ENCODE peak calls at places on chromosomes 1 and 21, in four cellular contexts. One of them, this sample, is unnamed. For H3K4me1, the result is how much of the 10 kb centered on the place peaks cover.

GRCh38 chr1:234727018-234727757 is 117.2 kb upstream of the IRF2BP2 start:
- DNase-seq in lower lobe of right lung: no peak
- DNase-seq in heart left ventricle: no peak
- DNase-seq in cardiac muscle cell: no peak
- DNase-seq in this sample: no peak

GRCh38 chr1:228338521-228339051 is 68.0 kb downstream of the TRIM11 start:
- DNase-seq in heart left ventricle: peak
- DNase-seq in lower lobe of right lung: peak
- DNase-seq in cardiac muscle cell: no peak
- DNase-seq in this sample: no peak

GRCh38 chr21:35113064-35113463 is 64.0 kb upstream of the RUNX1 start:
- DNase-seq in cardiac muscle cell: no peak
- DNase-seq in lower lobe of right lung: no peak
- DNase-seq in heart left ventricle: no peak
- DNase-seq in this sample: no peak

GRCh38 chr1:180249725-180250498 is 19.8 kb downstream of the LHX4 start:
- DNase-seq in heart left ventricle: no peak
- DNase-seq in lower lobe of right lung: peak
- DNase-seq in cardiac muscle cell: no peak
- DNase-seq in this sample: no peak

GRCh38 chr1:45337630-45338320 is 2.2 kb upstream of the TOE1 start:
- DNase-seq in lower lobe of right lung: no peak
- DNase-seq in cardiac muscle cell: no peak
- DNase-seq in heart left ventricle: no peak
- DNase-seq in this sample: no peak

GRCh38 chr1:17233675-17234074 is 15.2 kb upstream of the PADI3 start:
- DNase-seq in lower lobe of right lung: peak
- DNase-seq in cardiac muscle cell: no peak
- DNase-seq in heart left ventricle: no peak
- DNase-seq in this sample: no peak

GRCh38 chr1:94858276-94858675 is 38.1 kb downstream of the SLC44A3 start:
- DNase-seq in heart left ventricle: no peak
- DNase-seq in cardiac muscle cell: no peak
- DNase-seq in lower lobe of right lung: peak
- DNase-seq in this sample: no peak

GRCh38 chr1:116573388-116574100 is 2.7 kb upstream of the CD58 start:
- DNase-seq in heart left ventricle: no peak
- DNase-seq in cardiac muscle cell: no peak
- DNase-seq in lower lobe of right lung: no peak
- DNase-seq in this sample: no peak

GRCh38 chr1:186212574-186213224 is 162.4 kb downstream of the TPR start:
- DNase-seq in heart left ventricle: peak
- DNase-seq in cardiac muscle cell: peak
- DNase-seq in lower lobe of right lung: no peak
- DNase-seq in this sample: no peak

GRCh38 chr1:182268659-182269058 is 122.9 kb downstream of the GLUL start:
- DNase-seq in heart left ventricle: no peak
- DNase-seq in cardiac muscle cell: no peak
- DNase-seq in lower lobe of right lung: no peak
- DNase-seq in this sample: no peak

GRCh38 chr21:33025106-33025470 is 647 bp upstream of the OLIG2 start:
- DNase-seq in cardiac muscle cell: no peak
- DNase-seq in lower lobe of right lung: no peak
- DNase-seq in heart left ventricle: no peak
- DNase-seq in this sample: no peak

GRCh38 chr1:73627723-73628122 is 570.3 kb downstream of the LRRIQ3 start:
- DNase-seq in cardiac muscle cell: no peak
- DNase-seq in lower lobe of right lung: no peak
- DNase-seq in heart left ventricle: no peak
- DNase-seq in this sample: no peak

GRCh38 chr1:173393655-173393993 is 83.5 kb upstream of the PRDX6 start:
- DNase-seq in heart left ventricle: no peak
- DNase-seq in cardiac muscle cell: no peak
- DNase-seq in lower lobe of right lung: no peak
- DNase-seq in this sample: no peak

GRCh38 chr21:35063428-35064172 is 14.5 kb upstream of the RUNX1 start:
- DNase-seq in cardiac muscle cell: no peak
- DNase-seq in lower lobe of right lung: no peak
- DNase-seq in heart left ventricle: no peak
- DNase-seq in this sample: no peak

GRCh38 chr1:18907021-18907913 is 4.9 kb upstream of the ALDH4A1 start:
- DNase-seq in cardiac muscle cell: peak
- DNase-seq in heart left ventricle: peak
- DNase-seq in lower lobe of right lung: peak
- DNase-seq in this sample: peak

GRCh38 chr1:213122514-213122929 is 71.5 kb downstream of the RPS6KC1 start:
- DNase-seq in cardiac muscle cell: peak
- DNase-seq in lower lobe of right lung: no peak
- DNase-seq in heart left ventricle: no peak
- DNase-seq in this sample: no peak

GRCh38 chr1:182635871-182636270 is 31.7 kb upstream of the RGS16 start:
- DNase-seq in lower lobe of right lung: no peak
- DNase-seq in heart left ventricle: no peak
- DNase-seq in cardiac muscle cell: no peak
- DNase-seq in this sample: no peak

GRCh38 chr1:59967141-59967697 is 40.6 kb upstream of the CYP2J2 start:
- DNase-seq in cardiac muscle cell: peak
- DNase-seq in lower lobe of right lung: no peak
- DNase-seq in heart left ventricle: no peak
- DNase-seq in this sample: no peak

GRCh38 chr1:19453843-19454242 is 31.5 kb downstream of the CAPZB start:
- DNase-seq in heart left ventricle: no peak
- DNase-seq in lower lobe of right lung: no peak
- DNase-seq in cardiac muscle cell: no peak
- DNase-seq in this sample: no peak

GRCh38 chr21:15682182-15682895 is 47.4 kb upstream of the USP25 start:
- DNase-seq in heart left ventricle: no peak
- DNase-seq in lower lobe of right lung: no peak
- DNase-seq in cardiac muscle cell: no peak
- DNase-seq in this sample: no peak

GRCh38 chr1:167922611-167923074 is 8.7 kb upstream of the ADCY10 start:
- DNase-seq in lower lobe of right lung: no peak
- DNase-seq in heart left ventricle: no peak
- DNase-seq in cardiac muscle cell: no peak
- DNase-seq in this sample: no peak

GRCh38 chr1:4018721-4019521 is 118.8 kb upstream of the C1orf174 start:
- DNase-seq in cardiac muscle cell: no peak
- DNase-seq in lower lobe of right lung: no peak
- DNase-seq in heart left ventricle: no peak
- DNase-seq in this sample: no peak

GRCh38 chr21:36134820-36135390 is at the start of gene CBR3:
- DNase-seq in cardiac muscle cell: no peak
- DNase-seq in lower lobe of right lung: peak
- DNase-seq in heart left ventricle: peak
- DNase-seq in this sample: no peak

GRCh38 chr1:81617308-81618027 is 183.3 kb upstream of the ADGRL2 start:
- DNase-seq in heart left ventricle: no peak
- DNase-seq in cardiac muscle cell: no peak
- DNase-seq in lower lobe of right lung: no peak
- DNase-seq in this sample: no peak

GRCh38 chr1:10598088-10598712 is 123.5 kb downstream of the PEX14 start:
- DNase-seq in cardiac muscle cell: no peak
- DNase-seq in heart left ventricle: no peak
- DNase-seq in lower lobe of right lung: no peak
- DNase-seq in this sample: no peak

GRCh38 chr1:37995773-37996379 is 6.1 kb upstream of the SF3A3 start:
- DNase-seq in lower lobe of right lung: peak
- DNase-seq in heart left ventricle: peak
- DNase-seq in cardiac muscle cell: peak
- DNase-seq in this sample: no peak

GRCh38 chr1:7117599-7118281 is 332.5 kb downstream of the CAMTA1 start:
- DNase-seq in lower lobe of right lung: no peak
- DNase-seq in cardiac muscle cell: peak
- DNase-seq in heart left ventricle: no peak
- DNase-seq in this sample: no peak

GRCh38 chr1:2274231-2274967 is 46.3 kb downstream of the SKI start:
- DNase-seq in lower lobe of right lung: peak
- DNase-seq in cardiac muscle cell: no peak
- DNase-seq in heart left ventricle: no peak
- DNase-seq in this sample: no peak

GRCh38 chr1:237258871-237259270 is 216.9 kb downstream of the RYR2 start:
- DNase-seq in heart left ventricle: peak
- DNase-seq in lower lobe of right lung: no peak
- DNase-seq in cardiac muscle cell: peak
- DNase-seq in this sample: no peak

GRCh38 chr21:44753357-44753756 is 42.0 kb upstream of the TSPEAR start:
- DNase-seq in cardiac muscle cell: no peak
- DNase-seq in lower lobe of right lung: no peak
- DNase-seq in heart left ventricle: no peak
- DNase-seq in this sample: no peak
- H3K4me3 ChIP-seq in cardiac muscle cell: no peak
- H3K4me3 ChIP-seq in lower lobe of right lung: no peak
- H3K4me3 ChIP-seq in heart left ventricle: no peak
- H3K4me3 ChIP-seq in this sample: no peak

DNA sequence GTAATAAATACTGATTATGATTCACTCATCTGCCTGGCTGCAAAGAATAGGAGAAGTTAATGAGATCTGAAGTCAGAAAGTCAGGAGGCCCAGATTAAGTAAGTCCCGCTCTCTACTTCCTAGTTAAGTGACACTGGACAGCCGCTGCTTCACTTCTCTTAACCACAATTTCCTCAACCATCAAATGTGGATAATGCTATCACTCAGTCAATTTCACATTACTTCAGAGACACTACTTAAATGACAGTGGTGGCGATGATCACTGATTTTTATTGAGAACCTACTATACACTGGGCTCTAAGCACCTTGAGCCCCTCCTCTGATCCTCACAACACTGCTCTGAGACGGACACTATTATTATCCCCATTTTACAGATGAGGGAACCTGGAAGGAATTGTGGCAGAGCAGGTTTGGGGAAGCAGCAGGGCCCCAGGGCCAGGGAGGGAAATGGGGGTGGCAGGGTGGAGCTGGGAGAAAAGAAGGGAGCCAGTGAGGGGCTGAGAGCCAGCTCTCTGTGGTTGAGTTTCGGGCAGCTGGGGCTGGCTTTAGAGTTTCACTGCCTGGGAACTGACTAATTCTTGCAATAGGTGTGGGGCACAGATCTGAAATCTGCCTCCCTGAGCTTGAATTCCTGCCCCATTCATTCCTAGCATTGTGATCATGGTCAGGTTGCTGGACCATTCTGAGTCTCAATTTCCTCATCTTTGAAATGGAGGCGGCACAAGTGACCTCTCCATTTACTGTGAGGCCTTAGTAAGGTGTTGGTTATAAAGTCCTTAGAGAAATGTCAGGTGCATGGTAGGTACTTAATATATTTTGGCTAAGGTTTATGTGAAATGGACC is 2.5 kb upstream of the E2F2 start:
- DNase-seq in heart left ventricle: no peak
- DNase-seq in lower lobe of right lung: no peak
- DNase-seq in cardiac muscle cell: no peak
- DNase-seq in this sample: no peak
- H3K4me1 ChIP-seq in heart left ventricle: under half
- H3K4me1 ChIP-seq in lower lobe of right lung: under half
- H3K4me1 ChIP-seq in cardiac muscle cell: under half
- H3K4me1 ChIP-seq in this sample: half or more

GRCh38 chr1:31802190-31803150 is 13.4 kb downstream of the SPOCD1 start:
- DNase-seq in cardiac muscle cell: no peak
- DNase-seq in heart left ventricle: no peak
- DNase-seq in lower lobe of right lung: no peak
- DNase-seq in this sample: no peak
- H3K4me3 ChIP-seq in cardiac muscle cell: no peak
- H3K4me3 ChIP-seq in heart left ventricle: no peak
- H3K4me3 ChIP-seq in lower lobe of right lung: peak
- H3K4me3 ChIP-seq in this sample: no peak

GRCh38 chr1:42765271-42765670 is 1.6 kb downstream of the P3H1 start:
- DNase-seq in lower lobe of right lung: no peak
- DNase-seq in cardiac muscle cell: no peak
- DNase-seq in heart left ventricle: no peak
- DNase-seq in this sample: no peak
- H3K4me1 ChIP-seq in lower lobe of right lung: under half
- H3K4me1 ChIP-seq in cardiac muscle cell: under half
- H3K4me1 ChIP-seq in heart left ventricle: under half
- H3K4me1 ChIP-seq in this sample: under half

DNA sequence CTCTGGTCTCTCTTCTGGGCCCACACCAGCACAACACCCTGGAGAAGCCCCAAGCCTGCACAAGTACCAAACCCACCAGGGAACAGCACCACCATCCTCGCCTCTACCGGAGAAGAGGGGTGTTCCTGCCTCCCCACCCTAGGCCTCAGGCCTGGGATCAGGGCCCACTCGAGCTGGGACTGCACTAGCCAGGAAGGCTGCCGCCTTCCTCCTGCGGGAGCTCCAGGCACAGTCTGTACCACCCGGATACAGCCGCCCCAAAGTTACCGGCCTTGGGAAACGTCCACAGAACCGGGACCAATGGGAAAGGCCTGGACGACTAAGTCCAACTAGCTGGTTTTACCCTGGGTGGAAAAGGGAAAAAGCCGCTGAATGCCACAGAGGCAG is 3.4 kb downstream of the TAL1 start:
- DNase-seq in lower lobe of right lung: no peak
- DNase-seq in cardiac muscle cell: no peak
- DNase-seq in heart left ventricle: peak
- DNase-seq in this sample: no peak
- H3K4me3 ChIP-seq in lower lobe of right lung: peak
- H3K4me3 ChIP-seq in cardiac muscle cell: no peak
- H3K4me3 ChIP-seq in heart left ventricle: peak
- H3K4me3 ChIP-seq in this sample: no peak

GRCh38 chr1:27405074-27405473 is 12.7 kb downstream of the GPR3 start:
- DNase-seq in heart left ventricle: peak
- DNase-seq in cardiac muscle cell: peak
- DNase-seq in lower lobe of right lung: no peak
- DNase-seq in this sample: no peak
- H3K4me1 ChIP-seq in heart left ventricle: half or more
- H3K4me1 ChIP-seq in cardiac muscle cell: under half
- H3K4me1 ChIP-seq in lower lobe of right lung: half or more
- H3K4me1 ChIP-seq in this sample: under half

DNA sequence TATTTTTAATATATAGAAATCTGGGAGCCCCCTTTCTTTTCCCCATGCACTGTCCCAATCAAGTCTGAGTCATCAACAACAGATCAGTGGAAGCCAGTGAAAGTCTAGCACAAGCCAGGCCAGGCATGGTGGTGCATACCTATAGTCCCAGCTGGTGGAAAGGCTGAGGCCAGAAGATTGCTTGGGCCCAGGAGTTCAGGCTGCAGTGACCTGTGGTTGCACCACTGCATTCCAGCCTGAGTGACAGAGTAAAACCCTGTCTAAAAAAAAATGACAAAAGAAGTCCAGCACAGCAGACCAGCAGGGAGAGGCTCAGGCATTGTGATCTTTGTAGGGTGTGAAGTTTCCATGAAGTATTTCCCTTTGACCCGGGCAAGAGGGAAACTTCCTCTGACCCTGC is 8.9 kb upstream of the RPL5 start:
- DNase-seq in lower lobe of right lung: no peak
- DNase-seq in cardiac muscle cell: peak
- DNase-seq in heart left ventricle: no peak
- DNase-seq in this sample: no peak
- H3K4me3 ChIP-seq in lower lobe of right lung: no peak
- H3K4me3 ChIP-seq in cardiac muscle cell: no peak
- H3K4me3 ChIP-seq in heart left ventricle: no peak
- H3K4me3 ChIP-seq in this sample: no peak

GRCh38 chr1:156082111-156083091 is at the start of gene MEX3A:
- DNase-seq in cardiac muscle cell: peak
- DNase-seq in heart left ventricle: peak
- DNase-seq in lower lobe of right lung: peak
- DNase-seq in this sample: peak
- H3K4me1 ChIP-seq in cardiac muscle cell: under half
- H3K4me1 ChIP-seq in heart left ventricle: under half
- H3K4me1 ChIP-seq in lower lobe of right lung: under half
- H3K4me1 ChIP-seq in this sample: under half

This sample was measured in effector memory CD4-positive, alpha-beta T cell.